ENCODE peak calls at places on chromosomes 11 and 22, in ten cellular contexts. E is NCI-H524; O is T-cell; M is cardiac fibroblast; D is stimulated activated CD4-positive, alpha-beta T cell treated with anti-CD3 and anti-CD28 coated beads, Interleukin-15, amount 100 ng/mL, for 1 hour; A is kidney tubule cell; C is activated naive CD4-positive, alpha-beta T cell; V is astrocyte of the cerebellum; B is DMS153; G is T follicular helper cell. W is an unnamed sample.

GRCh38 chr22:49303781-49304461 is 523.8 kb downstream of the BRD1 start:
- DNase-seq in V (no peak), B (no peak), M (no peak), D (no peak), C (no peak), A (no peak), O (no peak), E (no peak), G (no peak), W (no peak)

GRCh38 chr11:58509730-58510129 is 1.8 kb upstream of the OR5B21 start:
- DNase-seq in G (no peak), O (no peak), M (no peak), A (no peak), E (no peak), V (no peak), C (no peak), B (no peak), D (no peak), W (no peak)

GRCh38 chr11:123083623-123084029 is 21.7 kb upstream of the HSPA8 start:
- DNase-seq in O (peak), E (peak), D (peak), V (peak), G (peak), C (no peak), B (peak), A (peak), M (peak), W (peak)

GRCh38 chr22:46508391-46508999 is 28.9 kb downstream of the CELSR1 start:
- DNase-seq in B (no peak), V (no peak), M (no peak), E (no peak), C (no peak), D (no peak), A (no peak), G (no peak), O (no peak), W (no peak)

GRCh38 chr11:4186464-4187054 is 92.0 kb downstream of the RRM1 start:
- DNase-seq in E (no peak), D (no peak), C (no peak), M (no peak), V (no peak), O (no peak), G (no peak), B (no peak), A (no peak), W (no peak)

GRCh38 chr22:39179401-39179827 is 26.9 kb upstream of the CBX7 start:
- DNase-seq in O (no peak), A (no peak), M (no peak), D (no peak), V (no peak), G (no peak), B (no peak), C (no peak), E (no peak), W (no peak)

GRCh38 chr11:23192256-23192655 is 332.0 kb upstream of the CCDC179 start:
- DNase-seq in G (no peak), M (peak), V (no peak), O (no peak), D (no peak), A (no peak), C (no peak), B (no peak), E (no peak), W (no peak)

GRCh38 chr11:128757235-128757711 is 63.4 kb downstream of the FLI1 start:
- DNase-seq in A (no peak), V (no peak), C (no peak), B (no peak), M (peak), G (peak), E (no peak), O (peak), D (peak), W (peak)

GRCh38 chr11:69496631-69497220 is 15.3 kb downstream of the LINC01488 start:
- DNase-seq in C (no peak), E (no peak), V (no peak), B (no peak), O (no peak), A (no peak), D (no peak), G (no peak), M (no peak), W (no peak)

GRCh38 chr11:126186031-126186698 is 25.3 kb downstream of the RPUSD4 start:
- DNase-seq in B (no peak), O (no peak), E (no peak), G (no peak), M (peak), C (no peak), D (no peak), V (no peak), A (peak), W (no peak)

GRCh38 chr11:119889728-119890280 is 160.8 kb upstream of the NECTIN1 start:
- DNase-seq in G (no peak), B (no peak), M (no peak), A (no peak), O (no peak), D (no peak), C (no peak), V (no peak), E (no peak), W (no peak)

GRCh38 chr11:44931466-44931865 is 19.2 kb downstream of the TP53I11 start:
- DNase-seq in G (no peak), V (no peak), A (no peak), B (no peak), O (no peak), E (no peak), M (no peak), C (no peak), D (no peak), W (no peak)

GRCh38 chr22:32646476-32646875 is 155.0 kb upstream of the TIMP3 start:
- DNase-seq in D (no peak), E (no peak), C (no peak), V (no peak), G (no peak), B (no peak), M (no peak), O (no peak), A (no peak), W (no peak)

GRCh38 chr22:49704345-49705215 is 123.1 kb downstream of the BRD1 start:
- DNase-seq in V (no peak), A (no peak), O (no peak), B (no peak), D (no peak), E (no peak), G (no peak), C (no peak), M (no peak), W (no peak)

GRCh38 chr11:95306816-95307215 is 75.8 kb upstream of the SESN3 start:
- DNase-seq in D (no peak), O (no peak), G (no peak), A (no peak), E (no peak), C (no peak), V (no peak), M (no peak), B (no peak), W (no peak)

GRCh38 chr11:15826008-15826650 is 530.2 kb downstream of the SOX6 start:
- DNase-seq in M (no peak), D (no peak), C (no peak), G (no peak), V (no peak), B (no peak), O (no peak), A (no peak), E (no peak), W (no peak)

GRCh38 chr22:40345271-40345670 is 1.0 kb upstream of the ADSL start:
- DNase-seq in C (no peak), O (no peak), G (peak), B (no peak), A (peak), E (no peak), V (no peak), M (peak), D (no peak), W (peak)

GRCh38 chr11:102874842-102875241 is at the start of gene MMP12:
- DNase-seq in C (no peak), D (no peak), A (no peak), V (no peak), G (no peak), O (no peak), B (no peak), E (no peak), M (no peak), W (no peak)

GRCh38 chr11:2901854-2902783 is 16.5 kb upstream of the CDKN1C start:
- DNase-seq in O (peak), E (peak), V (peak), G (peak), A (peak), D (peak), B (peak), C (peak), M (peak), W (peak)

GRCh38 chr11:93730108-93731107 is 10.9 kb downstream of the TAF1D start:
- DNase-seq in C (no peak), E (no peak), V (no peak), M (no peak), A (no peak), O (no peak), D (no peak), B (no peak), G (no peak), W (no peak)

GRCh38 chr11:19777032-19777341 is 64.3 kb downstream of the NAV2 start:
- DNase-seq in D (no peak), M (peak), E (no peak), O (no peak), A (peak), V (no peak), G (no peak), C (no peak), B (no peak), W (no peak)

GRCh38 chr22:46936378-46936916 is 174.0 kb downstream of the TBC1D22A start:
- DNase-seq in B (no peak), O (no peak), C (no peak), M (no peak), G (no peak), A (peak), V (peak), D (no peak), E (no peak), W (no peak)

GRCh38 chr11:120197254-120197891 is 13.5 kb upstream of the OAF start:
- DNase-seq in A (no peak), M (no peak), G (no peak), D (no peak), V (no peak), E (no peak), B (no peak), C (no peak), O (no peak), W (no peak)

GRCh38 chr22:32836286-32836859 is 34.9 kb downstream of the TIMP3 start:
- DNase-seq in O (no peak), G (no peak), B (no peak), D (no peak), C (no peak), A (peak), V (no peak), E (no peak), M (peak), W (no peak)

GRCh38 chr11:35274909-35275807 is 136.2 kb downstream of the CD44 start:
- DNase-seq in M (peak), E (no peak), C (no peak), D (no peak), A (peak), G (no peak), O (no peak), V (no peak), B (peak), W (peak)

W was measured in mammary epithelial cell.